ENCODE peak calls at places on chromosome 14, in nine cellular contexts. J, O, N, I, M, T, L, Y and U are unnamed samples.

GRCh38 chr14:57293851-57294837 is 25.4 kb downstream of the AP5M1 start:
- DNase-seq in N (peak; percentile 20), O (no peak), T (no peak), M (no peak), I (no peak), Y (no peak), L (no peak), J (no peak), U (no peak)

GRCh38 chr14:102819176-102819628 is 42.0 kb downstream of the TRAF3 start:
- DNase-seq in Y (no peak), O (no peak), N (no peak), J (no peak), L (peak; percentile 12), T (no peak), M (no peak), I (no peak), U (no peak)

GRCh38 chr14:69612014-69612758 is 790 bp downstream of the SUSD6 start:
- DNase-seq in N (peak; percentile 29), L (peak; percentile 13), T (no peak), M (peak; percentile 57), I (peak; percentile 33), O (peak; percentile 38), J (peak; percentile 37), Y (peak; percentile 73), U (no peak)

GRCh38 chr14:80491131-80491530 is 279.8 kb upstream of the DIO2 start:
- DNase-seq in N (peak; percentile 63), T (no peak), J (peak; percentile 52), O (peak; percentile 68), Y (no peak), L (no peak), I (no peak), M (peak; percentile 78), U (no peak)

GRCh38 chr14:99318091-99318958 is 46.3 kb upstream of the BCL11B start:
- DNase-seq in N (no peak), M (no peak), Y (no peak), L (no peak), J (no peak), I (no peak), O (no peak), T (no peak), U (no peak)

GRCh38 chr14:51666831-51667230 is 15.1 kb downstream of the FRMD6 start:
- DNase-seq in M (no peak), Y (no peak), I (no peak), O (no peak), T (no peak), N (no peak), J (no peak), L (no peak), U (no peak)

GRCh38 chr14:105748204-105748578 is 221.8 kb downstream of the TMEM121 start:
- DNase-seq in Y (peak; percentile 62), J (peak; percentile 68), T (no peak), N (no peak), M (peak; percentile 53), I (peak; percentile 34), L (peak; percentile 19), O (peak; percentile 29), U (no peak)

GRCh38 chr14:77862154-77862783 is 62.4 kb downstream of the ADCK1 start:
- DNase-seq in N (peak; percentile 44), J (peak; percentile 78), O (peak; percentile 75), I (peak; percentile 56), L (peak; percentile 80), M (peak; percentile 83), T (peak; percentile 29), Y (peak; percentile 88), U (no peak)

GRCh38 chr14:38211258-38211735 is 3.6 kb downstream of the SSTR1 start:
- DNase-seq in T (no peak), M (peak; percentile 24), O (no peak), I (no peak), J (no peak), Y (no peak), L (no peak), N (no peak), U (no peak)

GRCh38 chr14:89963288-89963978 is 7.7 kb downstream of the TDP1 start:
- DNase-seq in Y (no peak), O (no peak), I (no peak), L (no peak), N (no peak), J (no peak), T (no peak), M (no peak), U (no peak)

GRCh38 chr14:26719514-26719913 is 121.7 kb upstream of the NOVA1 start:
- DNase-seq in T (no peak), O (no peak), Y (no peak), M (no peak), J (no peak), I (no peak), N (peak; percentile 83), L (no peak), U (peak; percentile 64)
- H3K27ac ChIP-seq in T (no peak overlapping the region), O (no peak overlapping the region), Y (no peak overlapping the region), M (no peak overlapping the region), J (no peak overlapping the region), I (no peak overlapping the region), N (no peak overlapping the region), L (no peak overlapping the region), U (no peak overlapping the region)

GRCh38 chr14:63852271-63852816 is 460 bp upstream of the SYNE2 start:
- DNase-seq in M (no peak), I (no peak), L (no peak), J (no peak), N (peak; percentile 34), T (no peak), O (no peak), Y (no peak), U (no peak)
- H3K27ac ChIP-seq in M (peak overlapping the region; percentile 94), I (peak overlapping the region; percentile 97), L (peak overlapping the region; percentile 95), J (peak overlapping the region; percentile 88), N (no peak overlapping the region), T (no peak overlapping the region), O (peak overlapping the region; percentile 96), Y (peak overlapping the region; percentile 74), U (no peak overlapping the region)

GRCh38 chr14:81509838-81510452 is 23.7 kb downstream of the SEL1L start:
- DNase-seq in O (no peak), I (no peak), T (no peak), Y (no peak), N (no peak), J (no peak), M (no peak), L (no peak), U (no peak)
- H3K27ac ChIP-seq in O (peak overlapping the region; percentile 57), I (no peak overlapping the region), T (no peak overlapping the region), Y (no peak overlapping the region), N (no peak overlapping the region), J (peak overlapping the region; percentile 5), M (peak overlapping the region; percentile 21), L (no peak overlapping the region), U (no peak overlapping the region)

GRCh38 chr14:91286530-91286937 is 42.0 kb upstream of the GPR68 start:
- DNase-seq in J (peak; percentile 72), I (peak; percentile 74), Y (peak; percentile 80), O (peak; percentile 71), N (peak; percentile 43), L (peak; percentile 74), T (no peak), M (peak; percentile 76), U (no peak)
- H3K27ac ChIP-seq in J (no peak overlapping the region), I (no peak overlapping the region), Y (no peak overlapping the region), O (no peak overlapping the region), N (no peak overlapping the region), L (peak overlapping the region; percentile 44), T (no peak overlapping the region), M (no peak overlapping the region), U (no peak overlapping the region)